ENCODE peak calls at places on chromosomes 16 and 17, in six cellular contexts. J is epithelial cell of proximal tubule, H is GM06990, I is fibroblast of mammary gland, B is prostate gland, M is psoas muscle. E is an unnamed sample.

GRCh38 chr17:82594571-82594970 is 53.7 kb downstream of the WDR45B start:
- DNase-seq in J (no peak), H (no peak), I (no peak), B (no peak), M (no peak), E (no peak)

GRCh38 chr17:62809656-62810055 is 1.5 kb upstream of the MARCHF10 start:
- DNase-seq in J (no peak), H (no peak), I (peak), B (no peak), M (no peak), E (no peak)

GRCh38 chr16:440627-441026 is 15.2 kb downstream of the RAB11FIP3 start:
- DNase-seq in J (no peak), H (no peak), I (no peak), B (no peak), M (peak), E (no peak)

GRCh38 chr17:78568494-78569115 is 8.6 kb downstream of the DNAH17 start:
- DNase-seq in J (no peak), H (no peak), I (peak), B (no peak), M (no peak), E (peak)

GRCh38 chr16:11036868-11037410 is 92.6 kb downstream of the CLEC16A start:
- DNase-seq in J (no peak), H (no peak), I (no peak), B (no peak), M (no peak), E (no peak)

GRCh38 chr17:5565808-5566207 is 18.5 kb downstream of the NLRP1 start:
- DNase-seq in J (no peak), H (no peak), I (no peak), B (no peak), M (no peak), E (no peak)

GRCh38 chr17:259341-259976 is 78.0 kb upstream of the DOC2B start:
- DNase-seq in J (no peak), H (no peak), I (no peak), B (no peak), M (no peak), E (no peak)

GRCh38 chr17:29622337-29623282 is at the start of gene CORO6:
- DNase-seq in J (no peak), H (peak), I (no peak), B (no peak), M (peak), E (peak)

GRCh38 chr17:32876414-32877163 is at the start of gene MYO1D:
- DNase-seq in J (no peak), H (peak), I (no peak), B (peak), M (peak), E (no peak)

GRCh38 chr17:45031231-45032149 is 19.9 kb downstream of the DCAKD start:
- DNase-seq in J (no peak), H (no peak), I (no peak), B (no peak), M (no peak), E (no peak)

GRCh38 chr16:48459167-48459566 is 74.0 kb upstream of the SIAH1 start:
- DNase-seq in J (no peak), H (no peak), I (no peak), B (no peak), M (no peak), E (no peak)

GRCh38 chr17:78529871-78530670 is 47.1 kb downstream of the DNAH17 start:
- DNase-seq in J (no peak), H (no peak), I (no peak), B (no peak), M (no peak), E (no peak)

GRCh38 chr16:2429037-2429770 is at the start of gene CCNF:
- DNase-seq in J (no peak), H (peak), I (peak), B (peak), M (peak), E (peak)

GRCh38 chr16:2429771-2430663 is 770 bp downstream of the CCNF start:
- DNase-seq in J (no peak), H (no peak), I (no peak), B (peak), M (peak), E (peak)

GRCh38 chr16:2428787-2429036 is 535 bp upstream of the CCNF start:
- DNase-seq in J (no peak), H (no peak), I (no peak), B (no peak), M (no peak), E (no peak)

GRCh38 chr16:2432801-2433505 is 3.7 kb downstream of the CCNF start:
- DNase-seq in J (no peak), H (no peak), I (no peak), B (no peak), M (no peak), E (no peak)

DNA sequence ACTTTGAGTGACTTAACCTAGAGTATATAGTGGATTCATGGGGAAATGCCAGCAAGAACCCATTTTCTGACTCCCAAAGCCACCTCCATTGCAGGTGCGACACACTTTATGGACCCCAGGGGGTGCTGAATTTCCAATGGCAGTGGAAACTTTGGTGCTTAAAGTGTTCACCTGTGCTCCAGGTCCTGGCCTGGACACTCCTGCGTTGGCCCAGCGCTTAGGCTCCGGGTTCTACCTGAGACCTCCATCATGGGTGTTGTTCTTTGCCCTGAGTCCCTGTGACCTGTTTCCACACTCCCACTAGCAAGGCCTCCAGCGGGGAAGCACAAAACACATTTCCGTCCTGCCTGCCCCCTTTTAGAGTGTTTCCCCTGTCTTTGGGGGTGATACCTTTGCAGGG is 3.0 kb downstream of the CCNF start:
- DNase-seq in J (no peak), H (no peak), I (no peak), B (no peak), M (no peak), E (no peak)
- TF ChIP-seq CTCF in J (peak), H (peak), I (no peak), B (no peak), M (no peak), E (no peak)

GRCh38 chr17:31508310-31509094 is 117.0 kb downstream of the RAB11FIP4 start:
- DNase-seq in J (no peak), H (peak), I (no peak), B (no peak), M (peak), E (no peak)
- H3K4me3 ChIP-seq in J (no peak), H (peak), I (no peak), B (no peak), M (no peak), E (no peak)

GRCh38 chr16:50611332-50611934 is 63.2 kb downstream of the NKD1 start:
- DNase-seq in J (no peak), H (no peak), I (peak), B (no peak), M (no peak), E (peak)
- TF ChIP-seq CTCF in J (no peak), H (peak), I (no peak), B (no peak), M (no peak), E (no peak)

GRCh38 chr17:55577687-55578086 is 66.4 kb upstream of the SMIM36 start:
- DNase-seq in J (peak), H (peak), I (peak), B (no peak), M (peak), E (no peak)
- H3K4me3 ChIP-seq in J (no peak), H (peak), I (peak), B (no peak), M (peak), E (no peak)

DNA sequence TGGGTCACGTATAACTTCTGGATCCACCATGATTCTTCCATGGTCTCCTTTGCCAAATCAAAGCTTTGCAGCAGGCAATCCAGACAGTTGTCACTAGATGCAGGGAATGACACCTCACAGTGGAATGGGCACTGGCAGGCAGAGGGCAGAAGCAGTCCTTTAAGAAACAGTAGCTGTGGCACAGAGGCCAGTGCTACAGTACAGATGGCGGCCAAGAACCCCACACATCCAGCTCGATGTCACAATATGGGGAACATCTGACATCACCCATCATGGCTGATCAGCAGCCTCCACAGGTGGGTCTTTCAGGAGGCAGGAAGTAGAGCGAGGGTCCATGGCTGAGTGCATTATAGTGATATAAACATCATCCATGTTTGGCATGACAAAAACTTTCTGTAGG is 18.8 kb upstream of the ERN1 start:
- DNase-seq in J (no peak), H (no peak), I (no peak), B (no peak), M (peak), E (no peak)
- TF ChIP-seq CTCF in J (peak), H (no peak), I (peak), B (no peak), M (peak), E (no peak)

DNA sequence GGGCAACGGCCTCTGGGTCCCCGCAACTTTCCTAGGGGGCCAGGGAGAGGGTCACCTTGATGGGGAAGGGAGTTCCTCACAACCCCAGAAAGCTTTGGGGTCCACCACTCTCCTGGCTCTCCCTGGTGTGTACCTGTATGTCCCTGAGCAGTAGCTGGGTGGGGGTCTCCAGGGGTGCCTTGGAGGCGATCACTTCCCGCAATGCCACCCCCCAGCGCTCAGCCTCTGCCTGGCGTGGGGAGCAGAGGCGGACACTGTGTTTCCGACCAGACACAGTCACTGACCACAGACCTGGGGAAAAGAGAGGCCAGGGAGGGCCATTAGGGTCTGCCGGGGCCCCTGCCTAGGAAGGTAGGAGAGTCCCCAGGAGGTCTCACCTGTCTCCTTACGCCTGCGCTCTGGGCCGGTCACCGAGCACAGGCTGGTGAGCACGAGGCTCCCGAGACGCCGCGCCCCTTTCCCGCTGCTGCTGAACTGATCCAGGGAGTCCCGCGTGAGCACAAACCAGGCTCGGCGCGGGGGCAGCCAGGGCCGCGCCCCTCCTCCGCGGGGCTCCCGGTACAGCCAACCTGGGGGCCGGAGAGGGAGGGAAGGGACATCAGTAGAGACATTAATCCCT is 3.4 kb downstream of the PLEKHH3 start:
- DNase-seq in J (no peak), H (no peak), I (no peak), B (no peak), M (no peak), E (no peak)
- H3K4me3 ChIP-seq in J (no peak), H (no peak), I (peak), B (peak), M (peak), E (peak)

DNA sequence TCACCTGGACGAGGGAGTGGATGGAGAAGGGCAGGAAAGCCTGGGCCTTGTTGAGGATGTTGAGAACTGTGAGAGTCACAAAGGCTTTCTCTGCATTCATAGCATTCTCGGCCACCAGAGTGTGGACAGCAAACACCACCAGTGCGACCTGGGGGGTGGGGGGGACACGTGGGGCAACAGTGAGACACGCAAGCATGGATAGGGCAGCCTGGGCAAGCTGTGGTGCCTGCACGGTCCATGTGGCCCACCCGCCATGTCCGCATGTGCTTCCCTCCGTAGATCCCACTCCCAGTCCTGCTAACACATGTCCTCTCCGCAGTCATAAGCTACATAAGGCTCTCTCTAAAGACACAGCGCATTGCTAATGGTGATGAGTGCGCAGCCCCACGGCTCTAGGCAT is 34.5 kb downstream of the ABCC6 start:
- DNase-seq in J (no peak), H (no peak), I (no peak), B (no peak), M (no peak), E (no peak)
- TF ChIP-seq CTCF in J (no peak), H (no peak), I (no peak), B (no peak), M (no peak), E (no peak)

GRCh38 chr17:69733171-69734014 is 318.9 kb downstream of the MAP2K6 start:
- DNase-seq in J (peak), H (no peak), I (peak), B (peak), M (peak), E (peak)
- H3K4me3 ChIP-seq in J (no peak), H (no peak), I (no peak), B (no peak), M (no peak), E (no peak)

DNA sequence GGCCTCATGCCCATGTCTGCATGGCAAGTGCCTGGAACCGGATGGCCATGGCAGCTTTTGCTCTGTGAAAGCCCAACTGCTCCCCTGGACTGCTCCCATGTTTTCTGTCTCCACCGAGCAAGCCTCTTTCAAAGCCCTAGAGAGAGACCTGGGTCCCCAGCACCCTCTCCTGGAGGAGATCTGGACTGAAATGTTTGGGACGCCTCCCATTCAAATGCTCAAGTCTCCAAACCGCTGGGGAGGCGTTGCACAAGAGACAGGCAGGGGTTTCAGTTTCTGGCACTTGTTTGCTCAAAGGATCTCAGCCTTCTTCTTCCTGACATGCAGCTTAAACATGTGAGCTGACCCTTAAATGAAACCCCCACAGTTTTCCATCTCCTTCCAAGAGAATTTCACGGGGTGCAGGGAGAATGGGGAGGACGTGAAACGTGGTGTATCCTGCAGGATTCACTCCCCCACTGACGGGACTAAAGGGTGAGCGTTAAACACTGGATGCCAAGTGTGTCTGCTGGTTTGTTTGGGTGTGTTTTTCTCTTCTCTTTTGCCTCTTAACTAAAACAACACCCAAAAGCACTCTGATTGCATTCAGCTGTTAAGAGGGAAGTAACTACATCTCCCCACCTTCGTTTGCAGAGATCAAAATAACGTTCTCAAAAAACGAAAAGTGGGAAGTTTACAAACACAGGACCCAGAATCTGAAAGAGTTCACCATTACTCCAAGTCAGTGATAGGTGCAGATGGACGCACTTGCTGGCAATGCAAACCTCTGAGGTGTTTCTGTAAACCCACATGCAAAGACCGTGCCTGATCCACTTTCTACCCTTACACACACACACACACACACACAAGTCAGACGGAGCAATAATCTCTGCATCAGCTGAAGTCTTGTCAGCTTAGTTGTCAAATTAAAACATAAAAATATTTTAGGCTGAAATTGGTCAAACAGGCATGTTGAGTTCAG is 256.9 kb downstream of the C16orf95 start:
- DNase-seq in J (no peak), H (no peak), I (peak), B (no peak), M (no peak), E (peak)
- TF ChIP-seq CTCF in J (no peak), H (no peak), I (peak), B (no peak), M (no peak), E (peak)

GRCh38 chr16:67942200-67942509 is 1.8 kb downstream of the LCAT start:
- DNase-seq in J (no peak), H (no peak), I (peak), B (no peak), M (no peak), E (peak)
- H3K4me3 ChIP-seq in J (no peak), H (no peak), I (no peak), B (no peak), M (no peak), E (no peak)